ENCODE peak calls at places on chromosomes 3 and 15, in six cellular contexts. C is fibroblast of pulmonary artery; A is colonic mucosa; H is naive thymus-derived CD4-positive, alpha-beta T cell; S is endodermal cell; P is dorsolateral prefrontal cortex. Y is an unnamed sample.

GRCh38 chr3:128054363-128054762 is 2.1 kb downstream of the SEC61A1 start:
- DNase-seq in C (peak; percentile 43), A (no peak), H (no peak), S (no peak), P (no peak), Y (no peak)

GRCh38 chr15:84871428-84871985 is 13.0 kb upstream of the SLC28A1 start:
- DNase-seq in C (no peak), A (no peak), H (no peak), S (no peak), P (no peak), Y (no peak)

GRCh38 chr3:151096697-151097096 is 11.2 kb downstream of the MED12L start:
- DNase-seq in C (no peak), A (no peak), H (no peak), S (peak; percentile 44), P (no peak), Y (no peak)

GRCh38 chr3:175585898-175586297 is 726.8 kb downstream of the NAALADL2 start:
- DNase-seq in C (peak; percentile 53), A (no peak), H (no peak), S (no peak), P (no peak), Y (no peak)

GRCh38 chr3:46271209-46271608 is 28.9 kb downstream of the CCR3 start:
- DNase-seq in C (no peak), A (no peak), H (no peak), S (no peak), P (no peak), Y (no peak)

GRCh38 chr3:10848261-10848660 is 32.2 kb downstream of the SLC6A11 start:
- DNase-seq in C (no peak), A (no peak), H (no peak), S (no peak), P (no peak), Y (no peak)

GRCh38 chr15:40217166-40217785 is 21.6 kb upstream of the PAK6 start:
- DNase-seq in C (peak; percentile 80), A (peak; percentile 66), H (peak; percentile 61), S (peak; percentile 73), P (no peak), Y (no peak)

GRCh38 chr3:9687514-9687913 is 16.1 kb upstream of the CPNE9 start:
- DNase-seq in C (no peak), A (no peak), H (no peak), S (no peak), P (no peak), Y (no peak)

GRCh38 chr3:184332370-184333090 is 4.9 kb upstream of the FAM131A start:
- DNase-seq in C (peak; percentile 94), A (no peak), H (no peak), S (no peak), P (no peak), Y (no peak)

GRCh38 chr3:184164648-184165330 is 9.6 kb downstream of the DVL3 start:
- DNase-seq in C (no peak), A (no peak), H (no peak), S (no peak), P (no peak), Y (no peak)

GRCh38 chr3:133301194-133301593 is 98.7 kb upstream of the BFSP2 start:
- DNase-seq in C (peak; percentile 81), A (no peak), H (no peak), S (no peak), P (no peak), Y (no peak)

GRCh38 chr3:33063651-33064051 is 33.3 kb downstream of the GLB1 start:
- DNase-seq in C (peak; percentile 21), A (no peak), H (no peak), S (peak; percentile 18), P (no peak), Y (no peak)

GRCh38 chr3:134869153-134869726 is 74.2 kb downstream of the EPHB1 start:
- DNase-seq in C (no peak), A (no peak), H (no peak), S (no peak), P (no peak), Y (no peak)

GRCh38 chr3:12303532-12303931 is 14.7 kb downstream of the PPARG start:
- DNase-seq in C (peak; percentile 92), A (no peak), H (no peak), S (no peak), P (no peak), Y (no peak)

GRCh38 chr3:104907507-104907906 is 459.2 kb upstream of the ALCAM start:
- DNase-seq in C (peak; percentile 90), A (no peak), H (no peak), S (no peak), P (no peak), Y (no peak)

GRCh38 chr3:62833538-62833937 is 41.7 kb downstream of the CADPS start:
- DNase-seq in C (no peak), A (no peak), H (no peak), S (no peak), P (no peak), Y (no peak)

GRCh38 chr3:126132751-126133511 is 47.5 kb downstream of the ALDH1L1 start:
- DNase-seq in C (peak; percentile 29), A (peak; percentile 9), H (no peak), S (peak; percentile 77), P (peak; percentile 39), Y (peak; percentile 40)

GRCh38 chr15:39599871-39600270 is 19.0 kb downstream of the THBS1 start:
- DNase-seq in C (peak; percentile 47), A (no peak), H (no peak), S (no peak), P (no peak), Y (no peak)

GRCh38 chr3:158539414-158540014 is 31.5 kb upstream of the MLF1 start:
- DNase-seq in C (peak; percentile 75), A (peak; percentile 47), H (peak; percentile 33), S (peak; percentile 58), P (no peak), Y (no peak)

GRCh38 chr15:68615301-68615700 is 36.5 kb downstream of the CORO2B start:
- DNase-seq in C (no peak), A (no peak), H (no peak), S (no peak), P (no peak), Y (no peak)

GRCh38 chr3:192514081-192514753 is 213.1 kb downstream of the FGF12 start:
- DNase-seq in C (peak; percentile 22), A (no peak), H (no peak), S (peak; percentile 87), P (peak; percentile 41), Y (no peak)

GRCh38 chr3:9825461-9826040 is 15.5 kb downstream of the TTLL3 start:
- DNase-seq in C (no peak), A (no peak), H (no peak), S (no peak), P (no peak), Y (no peak)

GRCh38 chr3:138594150-138594934 is at the start of gene CEP70:
- DNase-seq in C (peak; percentile 97), A (peak; percentile 96), H (peak; percentile 89), S (peak; percentile 99), P (peak; percentile 93), Y (peak; percentile 97)

GRCh38 chr15:79128556-79128955 is 38.0 kb upstream of the RASGRF1 start:
- DNase-seq in C (no peak), A (no peak), H (no peak), S (no peak), P (no peak), Y (no peak)

GRCh38 chr3:72346526-72346926 is 501.7 kb downstream of the SHQ1 start:
- DNase-seq in C (peak; percentile 98), A (no peak), H (peak; percentile 51), S (peak; percentile 53), P (no peak), Y (no peak)

GRCh38 chr15:39666671-39667070 is 85.8 kb downstream of the THBS1 start:
- DNase-seq in C (peak; percentile 42), A (no peak), H (no peak), S (no peak), P (no peak), Y (no peak)

GRCh38 chr3:190721330-190721729 is 141.2 kb downstream of the GMNC start:
- DNase-seq in C (no peak), A (no peak), H (no peak), S (no peak), P (no peak), Y (no peak)

DNA sequence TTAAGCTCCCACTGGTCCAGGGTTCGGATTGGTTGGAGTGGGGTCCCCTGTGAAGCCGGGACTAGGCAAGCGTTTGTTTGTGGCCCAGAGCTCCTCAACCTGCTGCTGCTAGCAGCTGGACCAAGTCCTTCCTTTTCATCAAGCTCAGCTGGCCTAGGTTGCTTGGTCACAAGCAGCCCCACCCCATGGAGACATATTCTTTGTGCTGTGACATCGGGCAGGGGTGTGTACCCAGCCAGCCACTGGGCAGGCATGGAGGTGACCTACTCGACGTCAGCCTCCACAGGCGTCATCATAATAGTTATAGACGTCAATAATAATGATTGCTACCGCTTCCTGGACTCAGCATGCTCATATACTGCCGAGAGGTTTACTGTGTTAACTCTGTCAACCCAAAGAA is 15.9 kb downstream of the SLC6A6 start:
- DNase-seq in C (no peak), A (peak; percentile 45), H (no peak), S (no peak), P (no peak), Y (no peak)
- H3K4me3 ChIP-seq in C (no peak overlapping the region), A (no peak overlapping the region), H (no peak overlapping the region), S (no peak overlapping the region), P (no peak overlapping the region), Y (no peak overlapping the region)

GRCh38 chr15:88542342-88542733 is 4.1 kb downstream of the DET1 start:
- DNase-seq in C (peak; percentile 31), A (no peak), H (no peak), S (no peak), P (no peak), Y (no peak)

GRCh38 chr15:88541709-88542341 is 4.7 kb downstream of the DET1 start:
- DNase-seq in C (no peak), A (no peak), H (no peak), S (no peak), P (no peak), Y (no peak)

GRCh38 chr15:88539441-88539840 is 7.0 kb downstream of the DET1 start:
- DNase-seq in C (no peak), A (no peak), H (no peak), S (no peak), P (no peak), Y (no peak)

GRCh38 chr15:88546248-88547129 is at the start of gene DET1:
- DNase-seq in C (peak; percentile 96), A (peak; percentile 96), H (peak; percentile 93), S (peak; percentile 99), P (peak; percentile 95), Y (peak; percentile 95)

GRCh38 chr15:88543065-88543776 is 3.3 kb downstream of the DET1 start:
- DNase-seq in C (no peak), A (no peak), H (no peak), S (peak; percentile 50), P (no peak), Y (no peak)
- H3K4me3 ChIP-seq in C (no peak overlapping the region), A (no peak overlapping the region), H (no peak overlapping the region), S (peak overlapping the region; percentile 87), P (no peak overlapping the region), Y (no peak overlapping the region)

GRCh38 chr3:169243122-169243521 is 420.4 kb downstream of the MECOM start:
- DNase-seq in C (peak; percentile 62), A (no peak), H (no peak), S (no peak), P (no peak), Y (no peak)
- H3K4me3 ChIP-seq in C (peak overlapping the region; percentile 63), A (no peak overlapping the region), H (no peak overlapping the region), S (no peak overlapping the region), P (no peak overlapping the region), Y (no peak overlapping the region)

GRCh38 chr3:81713018-81713417 is 48.4 kb downstream of the GBE1 start:
- DNase-seq in C (peak; percentile 75), A (no peak), H (no peak), S (no peak), P (no peak), Y (no peak)

GRCh38 chr3:81718311-81718710 is 43.1 kb downstream of the GBE1 start:
- DNase-seq in C (no peak), A (no peak), H (no peak), S (no peak), P (no peak), Y (no peak)

GRCh38 chr3:81716870-81717509 is 44.5 kb downstream of the GBE1 start:
- DNase-seq in C (peak; percentile 69), A (no peak), H (no peak), S (no peak), P (no peak), Y (peak; percentile 24)
- H3K4me3 ChIP-seq in C (no peak overlapping the region), A (no peak overlapping the region), H (no peak overlapping the region), S (no peak overlapping the region), P (no peak overlapping the region), Y (no peak overlapping the region)

Y was measured in right lobe of liver.